ENCODE peak calls at places on chromosomes 11 and 22, in four cellular contexts. T is AG09309, F is left lobe of liver, B is H54. L is an unnamed sample.

GRCh38 chr11:27339940-27340339 is 23.1 kb downstream of the CCDC34 start:
- DNase-seq in T (no peak), F (no peak), B (no peak), L (no peak)

GRCh38 chr22:37751449-37752188 is 54.8 kb downstream of the TRIOBP start:
- DNase-seq in T (no peak), F (no peak), B (no peak), L (no peak)

GRCh38 chr22:49951986-49952896 is 8.3 kb upstream of the PIM3 start:
- DNase-seq in T (no peak), F (no peak), B (peak), L (peak)

GRCh38 chr11:67213251-67213650 is 53.0 kb upstream of the GRK2 start:
- DNase-seq in T (no peak), F (no peak), B (no peak), L (no peak)

GRCh38 chr11:82046778-82047177 is 686.9 kb downstream of the FAM181B start:
- DNase-seq in T (peak), F (no peak), B (no peak), L (no peak)

GRCh38 chr11:128399186-128399585 is 188.2 kb downstream of the ETS1 start:
- DNase-seq in T (peak), F (no peak), B (no peak), L (no peak)

GRCh38 chr22:49044091-49044490 is 783.6 kb downstream of the BRD1 start:
- DNase-seq in T (no peak), F (no peak), B (no peak), L (no peak)

GRCh38 chr11:130088217-130088616 is 18.5 kb downstream of the APLP2 start:
- DNase-seq in T (no peak), F (no peak), B (no peak), L (no peak)

GRCh38 chr11:15158351-15159015 is 43.8 kb downstream of the INSC start:
- DNase-seq in T (no peak), F (no peak), B (peak), L (no peak)

GRCh38 chr11:17508816-17509215 is 32.2 kb upstream of the ABCC8 start:
- DNase-seq in T (no peak), F (no peak), B (no peak), L (no peak)

GRCh38 chr22:43829904-43830851 is 18.1 kb upstream of the EFCAB6 start:
- DNase-seq in T (no peak), F (peak), B (no peak), L (no peak)